ENCODE peak calls at places on chromosomes 13 and 19, in seven cellular contexts. S is CD8-positive, alpha-beta memory T cell; K is IMR-90; R is uterus; V is stomach; D is aorta; H is trophoblast cell. W is an unnamed sample.

GRCh38 chr19:54448037-54448773 is 794 bp upstream of the LENG8 start:
- DNase-seq in S (peak), K (peak), R (peak), V (no peak), D (no peak), H (peak), W (no peak)

GRCh38 chr13:36806102-36806501 is 12.9 kb upstream of the RFXAP start:
- DNase-seq in S (no peak), K (no peak), R (no peak), V (no peak), D (no peak), H (no peak), W (no peak)

GRCh38 chr13:40063278-40063698 is 407.8 kb downstream of the COG6 start:
- DNase-seq in S (no peak), K (no peak), R (peak), V (no peak), D (no peak), H (no peak), W (no peak)

GRCh38 chr13:74027161-74027779 is 106.9 kb downstream of the KLF12 start:
- DNase-seq in S (no peak), K (no peak), R (no peak), V (no peak), D (no peak), H (no peak), W (no peak)

GRCh38 chr19:2546128-2547032 is 70.5 kb downstream of the GADD45B start:
- DNase-seq in S (no peak), K (no peak), R (peak), V (peak), D (peak), H (peak), W (no peak)

GRCh38 chr19:55044771-55045716 is 7.0 kb upstream of the GP6 start:
- DNase-seq in S (no peak), K (no peak), R (no peak), V (no peak), D (no peak), H (no peak), W (no peak)

GRCh38 chr13:108878732-108879131 is 249.3 kb downstream of the MYO16 start:
- DNase-seq in S (no peak), K (no peak), R (no peak), V (no peak), D (no peak), H (no peak), W (no peak)

GRCh38 chr19:39679791-39680168 is 24.1 kb downstream of the LGALS16 start:
- DNase-seq in S (no peak), K (no peak), R (no peak), V (no peak), D (no peak), H (no peak), W (no peak)

GRCh38 chr13:66139250-66139649 is 1090.9 kb downstream of the PCDH9 start:
- DNase-seq in S (no peak), K (no peak), R (no peak), V (no peak), D (no peak), H (no peak), W (no peak)

GRCh38 chr13:109684836-109685602 is 101.4 kb downstream of the IRS2 start:
- DNase-seq in S (no peak), K (no peak), R (no peak), V (peak), D (no peak), H (peak), W (no peak)

GRCh38 chr19:1602091-1602707 is 3.1 kb downstream of the UQCR11 start:
- DNase-seq in S (no peak), K (no peak), R (no peak), V (no peak), D (no peak), H (no peak), W (no peak)

GRCh38 chr13:101640797-101641400 is 188.4 kb downstream of the ITGBL1 start:
- DNase-seq in S (no peak), K (peak), R (no peak), V (no peak), D (no peak), H (peak), W (no peak)

GRCh38 chr13:110446570-110446880 is 115.0 kb downstream of the RAB20 start:
- DNase-seq in S (no peak), K (no peak), R (peak), V (no peak), D (no peak), H (no peak), W (no peak)

GRCh38 chr13:88068975-88069374 is 397.8 kb downstream of the SLITRK5 start:
- DNase-seq in S (no peak), K (no peak), R (no peak), V (no peak), D (no peak), H (peak), W (no peak)

GRCh38 chr13:71964491-71965108 is 97.6 kb upstream of the DACH1 start:
- DNase-seq in S (no peak), K (no peak), R (no peak), V (no peak), D (no peak), H (no peak), W (no peak)

GRCh38 chr19:54654447-54655321 is 8.1 kb upstream of the LILRB4 start:
- DNase-seq in S (no peak), K (no peak), R (no peak), V (no peak), D (no peak), H (peak), W (no peak)

GRCh38 chr19:17255150-17255621 is 9.4 kb downstream of the USHBP1 start:
- DNase-seq in S (no peak), K (no peak), R (no peak), V (no peak), D (no peak), H (peak), W (no peak)

GRCh38 chr13:74129500-74130144 is 4.6 kb downstream of the KLF12 start:
- DNase-seq in S (peak), K (no peak), R (no peak), V (no peak), D (no peak), H (no peak), W (peak)

GRCh38 chr19:56111601-56112312 is 9.3 kb downstream of the ZNF787 start:
- DNase-seq in S (no peak), K (no peak), R (no peak), V (peak), D (no peak), H (peak), W (peak)

GRCh38 chr19:751501-752341 is 809 bp downstream of the MISP start:
- DNase-seq in S (no peak), K (peak), R (no peak), V (peak), D (peak), H (peak), W (no peak)

GRCh38 chr13:113445791-113446487 is 7.3 kb downstream of the ADPRHL1 start:
- DNase-seq in S (no peak), K (no peak), R (no peak), V (no peak), D (no peak), H (no peak), W (no peak)

GRCh38 chr13:75372517-75372916 is 109.5 kb downstream of the TBC1D4 start:
- DNase-seq in S (no peak), K (peak), R (no peak), V (no peak), D (no peak), H (peak), W (no peak)

GRCh38 chr13:110244926-110245325 is 62.0 kb downstream of the COL4A1 start:
- DNase-seq in S (no peak), K (no peak), R (no peak), V (no peak), D (no peak), H (no peak), W (no peak)

GRCh38 chr19:46748325-46749109 is 2.3 kb upstream of the STRN4 start:
- DNase-seq in S (peak), K (peak), R (no peak), V (peak), D (peak), H (peak), W (peak)

GRCh38 chr19:35545855-35546381 is 492 bp downstream of the TMEM147 start:
- DNase-seq in S (peak), K (no peak), R (peak), V (peak), D (peak), H (peak), W (no peak)

GRCh38 chr13:50616101-50616500 is 227.4 kb downstream of the DLEU7 start:
- DNase-seq in S (no peak), K (peak), R (no peak), V (no peak), D (no peak), H (no peak), W (no peak)

GRCh38 chr13:50699874-50700663 is 143.4 kb downstream of the DLEU7 start:
- DNase-seq in S (no peak), K (no peak), R (no peak), V (no peak), D (no peak), H (no peak), W (no peak)

GRCh38 chr19:53328967-53329366 is 4.6 kb upstream of the ZNF845 start:
- DNase-seq in S (no peak), K (peak), R (peak), V (no peak), D (peak), H (no peak), W (no peak)

GRCh38 chr19:49064768-49065611 is at the start of gene NTF4:
- DNase-seq in S (no peak), K (no peak), R (no peak), V (peak), D (no peak), H (peak), W (no peak)

GRCh38 chr13:107457686-107458085 is 757.6 kb downstream of the LIG4 start:
- DNase-seq in S (no peak), K (no peak), R (no peak), V (no peak), D (no peak), H (no peak), W (no peak)

GRCh38 chr13:32889986-32890565 is 126.1 kb upstream of the KL start:
- DNase-seq in S (no peak), K (no peak), R (no peak), V (no peak), D (no peak), H (peak), W (no peak)

GRCh38 chr13:114099191-114099590 is 33.2 kb downstream of the RASA3 start:
- DNase-seq in S (no peak), K (peak), R (peak), V (no peak), D (peak), H (peak), W (no peak)

GRCh38 chr13:51770160-51770559 is 33.8 kb downstream of the DHRS12 start:
- DNase-seq in S (no peak), K (no peak), R (no peak), V (no peak), D (no peak), H (peak), W (no peak)

GRCh38 chr19:47794526-47794925 is 9.8 kb downstream of the TPRX1 start:
- DNase-seq in S (no peak), K (no peak), R (no peak), V (no peak), D (no peak), H (peak), W (no peak)

GRCh38 chr13:23825179-23825578 is 64.0 kb downstream of the MIPEP start:
- DNase-seq in S (no peak), K (no peak), R (no peak), V (no peak), D (no peak), H (peak), W (no peak)

GRCh38 chr13:24713022-24713421 is 32.8 kb downstream of the ATP12A start:
- DNase-seq in S (no peak), K (no peak), R (no peak), V (peak), D (no peak), H (no peak), W (no peak)

GRCh38 chr19:50551713-50552187 is 16.5 kb downstream of the LRRC4B start:
- DNase-seq in S (no peak), K (no peak), R (no peak), V (no peak), D (no peak), H (no peak), W (no peak)

GRCh38 chr13:60671386-60671785 is 274.4 kb downstream of the TDRD3 start:
- DNase-seq in S (no peak), K (no peak), R (no peak), V (no peak), D (no peak), H (no peak), W (no peak)

GRCh38 chr19:41924151-41925145 is 3.8 kb downstream of the ERFL start:
- DNase-seq in S (no peak), K (no peak), R (no peak), V (no peak), D (no peak), H (no peak), W (no peak)

GRCh38 chr13:48403151-48403631 is 9.7 kb downstream of the LPAR6 start:
- DNase-seq in S (no peak), K (peak), R (no peak), V (no peak), D (no peak), H (peak), W (peak)

GRCh38 chr13:98474292-98474691 is 102.6 kb downstream of the STK24 start:
- DNase-seq in S (no peak), K (no peak), R (no peak), V (no peak), D (no peak), H (no peak), W (no peak)

GRCh38 chr13:98476538-98476966 is 100.4 kb downstream of the STK24 start:
- DNase-seq in S (peak), K (peak), R (peak), V (peak), D (no peak), H (no peak), W (peak)

GRCh38 chr13:98475521-98475920 is 101.4 kb downstream of the STK24 start:
- DNase-seq in S (no peak), K (no peak), R (no peak), V (no peak), D (no peak), H (no peak), W (no peak)

GRCh38 chr13:98474761-98475160 is 102.1 kb downstream of the STK24 start:
- DNase-seq in S (no peak), K (no peak), R (no peak), V (no peak), D (no peak), H (no peak), W (no peak)

GRCh38 chr13:98476106-98476505 is 100.8 kb downstream of the STK24 start:
- DNase-seq in S (peak), K (no peak), R (no peak), V (no peak), D (no peak), H (no peak), W (no peak)
- H3K4me3 ChIP-seq in S (no peak), K (no peak), R (no peak), V (no peak), D (no peak), H (no peak), W (peak)

GRCh38 chr19:11244846-11245589 is 5.6 kb downstream of the ANGPTL8 start:
- DNase-seq in S (no peak), K (no peak), R (no peak), V (no peak), D (no peak), H (no peak), W (no peak)

GRCh38 chr19:11243798-11244169 is 4.4 kb downstream of the ANGPTL8 start:
- DNase-seq in S (no peak), K (no peak), R (no peak), V (no peak), D (no peak), H (no peak), W (no peak)

GRCh38 chr19:11239377-11240000 is at the start of gene ANGPTL8:
- DNase-seq in S (no peak), K (no peak), R (no peak), V (no peak), D (no peak), H (no peak), W (no peak)

GRCh38 chr19:11240008-11240444 is 607 bp downstream of the ANGPTL8 start:
- DNase-seq in S (no peak), K (no peak), R (no peak), V (no peak), D (no peak), H (no peak), W (no peak)

GRCh38 chr19:11242864-11243797 is 3.7 kb downstream of the ANGPTL8 start:
- DNase-seq in S (peak), K (peak), R (peak), V (peak), D (peak), H (peak), W (peak)
- H3K4me3 ChIP-seq in S (no peak), K (no peak), R (no peak), V (no peak), D (no peak), H (no peak), W (no peak)

GRCh38 chr19:4065430-4066175 is 1.1 kb downstream of the ZBTB7A start:
- DNase-seq in S (peak), K (peak), R (peak), V (peak), D (peak), H (peak), W (peak)
- H3K4me3 ChIP-seq in S (no peak), K (peak), R (peak), V (peak), D (peak), H (peak), W (no peak)

GRCh38 chr19:5238700-5239099 is 101.9 kb downstream of the PTPRS start:
- DNase-seq in S (no peak), K (no peak), R (no peak), V (no peak), D (no peak), H (peak), W (no peak)
- H3K4me3 ChIP-seq in S (no peak), K (no peak), R (no peak), V (no peak), D (no peak), H (no peak), W (no peak)

DNA sequence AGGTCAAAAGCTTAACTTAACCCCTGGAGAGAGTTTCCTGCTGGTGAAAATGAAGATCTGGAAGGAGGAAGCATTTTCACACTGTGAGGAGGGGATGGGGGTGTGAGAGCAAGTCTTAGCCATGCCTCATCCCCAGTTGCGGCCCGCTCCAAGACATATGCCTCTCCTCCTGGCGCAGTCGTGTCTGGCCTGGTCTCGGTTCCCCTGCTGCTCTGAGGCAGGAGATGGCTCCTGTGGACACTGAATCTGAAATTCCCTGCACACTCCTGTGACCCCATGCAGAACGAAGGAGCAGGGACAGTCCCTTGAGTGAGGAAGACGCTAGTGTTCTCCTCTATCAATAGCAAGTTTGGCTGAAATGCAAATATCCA is 350 bp upstream of the ZNF69 start:
- DNase-seq in S (no peak), K (no peak), R (no peak), V (no peak), D (no peak), H (peak), W (no peak)
- H3K4me3 ChIP-seq in S (peak), K (peak), R (peak), V (peak), D (peak), H (no peak), W (peak)

DNA sequence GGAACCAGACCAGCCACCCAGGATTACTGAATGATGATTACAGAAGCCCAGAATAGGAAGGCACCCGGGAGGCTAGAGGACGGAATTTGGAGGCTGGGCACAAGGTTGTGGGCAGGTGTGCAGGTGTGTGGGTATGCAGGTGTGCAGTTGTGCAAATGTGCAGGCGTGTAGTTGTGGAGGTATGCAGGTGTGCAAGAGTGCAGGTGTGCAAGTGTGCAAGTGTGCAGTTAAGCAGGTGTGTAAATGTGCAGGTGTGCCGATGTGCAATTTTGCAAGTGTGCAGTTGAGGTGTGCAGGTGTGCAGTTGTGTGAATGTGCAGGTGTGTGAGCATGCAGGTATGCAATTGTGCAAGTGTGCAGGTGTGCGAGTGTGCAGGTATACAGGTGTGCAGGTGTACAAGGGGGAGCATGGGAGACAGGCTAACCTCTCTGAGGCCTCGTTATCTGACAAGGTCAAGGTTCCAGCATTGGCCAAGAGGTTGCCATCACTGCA is 131.8 kb downstream of the KCTD15 start:
- DNase-seq in S (no peak), K (no peak), R (no peak), V (no peak), D (no peak), H (no peak), W (no peak)
- H3K4me3 ChIP-seq in S (no peak), K (no peak), R (no peak), V (no peak), D (no peak), H (peak), W (no peak)

W was measured in naive thymus-derived CD4-positive, alpha-beta T cell.